ENCODE peak calls at places on chromosomes 1 and 21, in five cellular contexts. H is OCI-LY7, L is astrocyte, K is PC-3, S is mesendoderm. Z is an unnamed sample.

GRCh38 chr1:14897080-14897449 is 256.5 kb upstream of the TMEM51 start:
- DNase-seq in K (no peak), S (peak; percentile 59), L (no peak), H (peak; percentile 45), Z (no peak)

GRCh38 chr1:61873581-61873980 is 131.3 kb downstream of the PATJ start:
- DNase-seq in H (no peak), K (no peak), L (no peak), S (peak; percentile 44), Z (no peak)

GRCh38 chr1:109983380-109984189 is 980 bp upstream of the AHCYL1 start:
- DNase-seq in K (no peak), L (no peak), H (no peak), S (no peak), Z (no peak)

GRCh38 chr21:38293765-38294164 is 37.0 kb downstream of the KCNJ15 start:
- DNase-seq in L (no peak), S (no peak), H (no peak), K (no peak), Z (no peak)

GRCh38 chr1:63746129-63746864 is 27.5 kb upstream of the ROR1 start:
- DNase-seq in L (peak; percentile 96), H (no peak), K (peak; percentile 93), S (peak; percentile 71), Z (no peak)

GRCh38 chr1:223473576-223474344 is 80.5 kb downstream of the CCDC185 start:
- DNase-seq in K (no peak), S (no peak), L (no peak), H (no peak), Z (no peak)

GRCh38 chr1:158149175-158149574 is 31.5 kb upstream of the CD1D start:
- DNase-seq in H (no peak), L (no peak), K (no peak), S (no peak), Z (no peak)

GRCh38 chr1:207938016-207938415 is 27.1 kb upstream of the CD34 start:
- DNase-seq in L (peak; percentile 57), H (no peak), K (peak; percentile 96), S (no peak), Z (no peak)

GRCh38 chr21:14995695-14996490 is 68.9 kb downstream of the NRIP1 start:
- DNase-seq in K (peak; percentile 56), H (no peak), S (peak; percentile 66), L (peak; percentile 78), Z (no peak)

GRCh38 chr21:27152996-27153395 is 186.1 kb upstream of the ADAMTS5 start:
- DNase-seq in H (no peak), S (no peak), K (no peak), L (no peak), Z (no peak)

GRCh38 chr1:169698976-169699375 is 12.4 kb downstream of the SELL start:
- DNase-seq in L (no peak), K (no peak), S (no peak), H (no peak), Z (no peak)

GRCh38 chr1:164446020-164446419 is 113.0 kb upstream of the PBX1 start:
- DNase-seq in L (no peak), H (no peak), S (no peak), K (no peak), Z (peak; percentile 91)

GRCh38 chr1:67597336-67597735 is 87.7 kb upstream of the GADD45A start:
- DNase-seq in S (no peak), H (no peak), K (peak; percentile 30), L (no peak), Z (no peak)

GRCh38 chr1:58718435-58718834 is 18.6 kb upstream of the MYSM1 start:
- DNase-seq in L (no peak), H (no peak), S (no peak), K (no peak), Z (no peak)

GRCh38 chr1:85473390-85473789 is 8.4 kb upstream of the DDAH1 start:
- DNase-seq in L (peak; percentile 44), H (no peak), K (peak; percentile 88), S (no peak), Z (no peak)

GRCh38 chr1:101136739-101137138 is 100.1 kb upstream of the S1PR1 start:
- DNase-seq in H (peak; percentile 42), S (peak; percentile 46), L (peak; percentile 37), K (peak; percentile 42), Z (peak; percentile 7)

GRCh38 chr1:151210830-151211229 is 12.5 kb downstream of the PIP5K1A start:
- DNase-seq in S (no peak), K (peak; percentile 62), H (no peak), L (peak; percentile 18), Z (no peak)

GRCh38 chr1:214615871-214616270 is 12.9 kb downstream of the CENPF start:
- DNase-seq in L (peak; percentile 64), H (no peak), S (no peak), K (peak; percentile 25), Z (no peak)

GRCh38 chr1:235632538-235633219 is 16.9 kb downstream of the GNG4 start:
- DNase-seq in L (peak; percentile 74), S (no peak), H (no peak), K (peak; percentile 24), Z (peak; percentile 63)

GRCh38 chr21:29189358-29189757 is 58.9 kb downstream of the MAP3K7CL start:
- DNase-seq in K (no peak), L (no peak), S (no peak), H (no peak), Z (no peak)

GRCh38 chr21:46626536-46627302 is 8.8 kb upstream of the PRMT2 start:
- DNase-seq in H (no peak), L (no peak), S (no peak), K (no peak), Z (no peak)

GRCh38 chr21:34054259-34054658 is 19.1 kb upstream of the MRPS6 start:
- DNase-seq in L (no peak), H (no peak), K (no peak), S (no peak), Z (no peak)

GRCh38 chr1:10939654-10940450 is 72.6 kb upstream of the TARDBP start:
- DNase-seq in K (no peak), S (no peak), L (no peak), H (peak; percentile 74), Z (peak; percentile 93)

GRCh38 chr21:38956791-38957571 is 151.3 kb downstream of the ETS2 start:
- DNase-seq in K (no peak), S (no peak), L (peak; percentile 18), H (no peak), Z (no peak)

GRCh38 chr1:94620345-94621031 is 78.9 kb upstream of the F3 start:
- DNase-seq in L (no peak), K (no peak), H (no peak), S (no peak), Z (no peak)

GRCh38 chr1:37292789-37293188 is 181.6 kb upstream of the ZC3H12A start:
- DNase-seq in H (peak; percentile 13), S (no peak), K (no peak), L (no peak), Z (no peak)

GRCh38 chr21:16908087-16908486 is 604.8 kb upstream of the CXADR start:
- DNase-seq in K (peak; percentile 29), L (peak; percentile 79), S (no peak), H (no peak), Z (no peak)

GRCh38 chr1:35590476-35591040 is 17.4 kb downstream of the TFAP2E start:
- DNase-seq in S (no peak), L (no peak), H (no peak), K (no peak), Z (no peak)

GRCh38 chr1:119731060-119731459 is 19.3 kb downstream of the PHGDH start:
- DNase-seq in L (no peak), H (no peak), K (peak; percentile 35), S (peak; percentile 47), Z (no peak)

GRCh38 chr21:32147041-32147440 is 131.8 kb downstream of the MIS18A start:
- DNase-seq in H (no peak), L (peak; percentile 0), K (no peak), S (peak; percentile 50), Z (no peak)

GRCh38 chr1:157968503-157968902 is 24.9 kb upstream of the KIRREL1 start:
- DNase-seq in S (no peak), K (peak; percentile 81), L (peak; percentile 77), H (no peak), Z (no peak)

GRCh38 chr1:1115136-1115829 is 606 bp downstream of the C1orf159 start:
- DNase-seq in L (no peak), K (peak; percentile 22), S (no peak), H (no peak), Z (no peak)

GRCh38 chr21:43880111-43880985 is 15.3 kb downstream of the AGPAT3 start:
- DNase-seq in K (peak; percentile 93), L (peak; percentile 26), S (no peak), H (no peak), Z (no peak)
- H3K4me2 ChIP-seq in K (peak overlapping the region; percentile 26), L (no peak overlapping the region), S (no peak overlapping the region), H (no peak overlapping the region), Z (no peak overlapping the region)

DNA sequence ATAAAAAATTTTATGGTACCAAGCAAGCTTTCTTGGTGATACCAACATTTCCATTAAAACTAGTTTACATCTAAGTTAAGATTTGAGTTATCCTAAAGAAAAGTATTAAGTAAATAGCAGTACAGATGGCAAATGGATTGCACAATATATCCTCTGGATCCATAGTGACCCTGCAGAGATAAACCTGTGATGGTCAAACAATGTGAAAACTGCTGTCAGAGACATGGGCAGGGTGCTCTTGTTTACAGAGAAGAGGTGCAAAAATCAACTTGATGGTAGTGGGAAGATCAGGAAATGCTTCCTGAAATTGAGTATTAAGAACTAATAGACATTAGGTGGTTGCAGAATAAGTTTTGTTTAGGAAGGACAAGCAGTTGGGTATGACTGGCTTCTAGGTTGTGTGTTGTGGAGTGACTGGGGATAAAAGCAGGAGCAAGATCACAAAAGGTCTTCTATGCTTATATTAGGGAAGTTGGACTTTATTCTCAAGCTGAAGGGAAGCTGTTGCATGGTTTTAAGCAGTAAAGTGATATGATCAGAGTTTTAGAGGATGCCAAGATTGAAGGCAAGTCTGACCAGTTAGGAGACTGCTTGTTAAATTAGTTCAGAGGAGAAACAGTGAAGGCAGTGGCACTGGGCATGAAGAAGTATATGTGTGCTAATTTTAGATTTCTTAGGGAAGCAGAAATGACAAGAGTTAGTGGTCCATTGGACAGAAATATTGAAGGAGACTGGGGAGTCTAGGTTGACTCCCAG is 10.0 kb downstream of the TTC3 start:
- DNase-seq in K (no peak), S (no peak), H (no peak), L (no peak), Z (no peak)
- H3K79me2 ChIP-seq in K (peaks cover 99% of the 10 kb centered on the region), S (no peaks in the 10 kb centered on the region), H (peaks cover 58% of the 10 kb centered on the region), L (peaks cover 96% of the 10 kb centered on the region), Z (peaks cover 60% of the 10 kb centered on the region)

GRCh38 chr1:89454845-89455521 is 69.6 kb upstream of the LRRC8B start:
- DNase-seq in H (peak; percentile 59), K (peak; percentile 81), S (peak; percentile 60), L (peak; percentile 12), Z (peak; percentile 63)
- H3K4me2 ChIP-seq in H (no peak overlapping the region), K (peak overlapping the region; percentile 51), S (no peak overlapping the region), L (no peak overlapping the region), Z (no peak overlapping the region)

GRCh38 chr1:21337010-21337437 is 46.8 kb upstream of the ECE1 start:
- DNase-seq in L (no peak), S (no peak), K (no peak), H (no peak), Z (no peak)
- H3K79me2 ChIP-seq in L (peaks cover 88% of the 10 kb centered on the region), S (peaks cover 4% of the 10 kb centered on the region), K (peaks cover 82% of the 10 kb centered on the region), H (no peaks in the 10 kb centered on the region), Z (peaks cover 86% of the 10 kb centered on the region)